ENCODE peak calls at places on chromosomes 12 and 14, in six cellular contexts. S is hepatocyte, B is body of pancreas, W is GM12865, I is tibial artery, G is endothelial cell. L is an unnamed sample.

GRCh38 chr12:80242341-80242740 is 143.0 kb downstream of the OTOGL start:
- DNase-seq in I (no peak), S (no peak), G (no peak), W (no peak), B (no peak), L (no peak)

GRCh38 chr12:52837341-52837741 is 3.2 kb upstream of the KRT79 start:
- DNase-seq in S (peak), B (no peak), I (no peak), W (peak), G (no peak), L (peak)

GRCh38 chr12:65823481-65824313 is 586 bp upstream of the HMGA2 start:
- DNase-seq in B (peak), W (peak), S (peak), I (no peak), G (peak), L (peak)

GRCh38 chr14:56874375-56874774 is 64.1 kb upstream of the OTX2 start:
- DNase-seq in W (peak), S (peak), G (peak), B (peak), I (no peak), L (peak)

GRCh38 chr12:132162508-132163031 is 18.3 kb downstream of the NOC4L start:
- DNase-seq in G (no peak), B (no peak), I (peak), S (no peak), W (no peak), L (no peak)

GRCh38 chr12:51009038-51009437 is 17.1 kb downstream of the SLC11A2 start:
- DNase-seq in S (peak), B (peak), G (no peak), I (peak), W (no peak), L (peak)

GRCh38 chr12:97752129-97752528 is 289.5 kb downstream of the RMST start:
- DNase-seq in W (no peak), I (no peak), B (no peak), G (no peak), S (no peak), L (no peak)

GRCh38 chr14:99461411-99461810 is 19.2 kb downstream of the SETD3 start:
- DNase-seq in G (no peak), B (no peak), I (no peak), S (no peak), W (no peak), L (no peak)

GRCh38 chr14:36047912-36048311 is 128.6 kb downstream of the PTCSC3 start:
- DNase-seq in B (no peak), I (no peak), G (no peak), W (no peak), S (no peak), L (no peak)

GRCh38 chr12:78293039-78293686 is 462.5 kb downstream of the NAV3 start:
- DNase-seq in S (peak), W (no peak), B (no peak), G (no peak), I (no peak), L (no peak)

GRCh38 chr12:83476006-83476405 is 789.3 kb downstream of the TMTC2 start:
- DNase-seq in I (no peak), S (no peak), W (no peak), B (no peak), G (no peak), L (no peak)

GRCh38 chr14:61699092-61699491 is 3.8 kb downstream of the HIF1A start:
- DNase-seq in W (peak), S (no peak), I (no peak), G (no peak), B (no peak), L (no peak)

GRCh38 chr12:58540480-58541299 is 379.6 kb downstream of the LRIG3 start:
- DNase-seq in W (peak), B (peak), G (peak), I (peak), S (peak), L (peak)

GRCh38 chr14:58465425-58465824 is 37.9 kb downstream of the KIAA0586 start:
- DNase-seq in S (peak), G (no peak), I (no peak), W (no peak), B (no peak), L (no peak)

GRCh38 chr14:49755378-49755777 is 12.6 kb upstream of the KLHDC2 start:
- DNase-seq in B (no peak), I (no peak), G (no peak), W (no peak), S (no peak), L (no peak)

GRCh38 chr12:68505915-68506314 is 104.8 kb upstream of the RAP1B start:
- DNase-seq in S (no peak), G (no peak), I (no peak), W (no peak), B (no peak), L (no peak)

GRCh38 chr12:131454418-131455217 is 256.3 kb upstream of the SFSWAP start:
- DNase-seq in I (no peak), W (peak), S (peak), B (peak), G (peak), L (peak)

GRCh38 chr12:14167005-14167628 is 185.7 kb upstream of the GRIN2B start:
- DNase-seq in I (peak), G (peak), W (peak), B (peak), S (peak), L (peak)

GRCh38 chr14:64918216-64918615 is 4.0 kb downstream of the CHURC1 start:
- DNase-seq in I (no peak), S (no peak), G (no peak), W (no peak), B (no peak), L (no peak)

GRCh38 chr14:82642425-82642824 is 1108.8 kb upstream of the SEL1L start:
- DNase-seq in B (peak), G (no peak), S (peak), I (no peak), W (no peak), L (no peak)

GRCh38 chr12:19388131-19388549 is 51.2 kb upstream of the AEBP2 start:
- DNase-seq in B (no peak), W (no peak), I (no peak), G (no peak), S (no peak), L (no peak)

GRCh38 chr12:13277278-13277677 is 80.8 kb downstream of the EMP1 start:
- DNase-seq in G (no peak), S (no peak), I (no peak), B (no peak), W (no peak), L (no peak)

GRCh38 chr12:90829044-90829443 is 125.9 kb downstream of the CCER1 start:
- DNase-seq in S (no peak), B (no peak), I (no peak), W (no peak), G (no peak), L (no peak)

GRCh38 chr14:20904393-20905029 is 13.3 kb downstream of the RNASE3 start:
- DNase-seq in W (no peak), G (peak), B (no peak), I (no peak), S (no peak), L (no peak)

GRCh38 chr12:101767537-101767936 is 28.3 kb upstream of the SYCP3 start:
- DNase-seq in W (no peak), G (no peak), I (no peak), B (no peak), S (no peak), L (no peak)

GRCh38 chr14:22474730-22475351 is 114.2 kb downstream of the DAD1 start:
- DNase-seq in B (no peak), G (no peak), W (no peak), I (no peak), S (no peak), L (no peak)

GRCh38 chr14:44463386-44464004 is 43.6 kb downstream of the FSCB start:
- DNase-seq in G (no peak), W (no peak), B (no peak), S (no peak), I (no peak), L (no peak)

GRCh38 chr12:75815756-75816155 is 215.8 kb downstream of the PHLDA1 start:
- DNase-seq in W (no peak), S (no peak), G (no peak), B (no peak), I (no peak), L (no peak)

GRCh38 chr12:99721715-99722275 is 74.2 kb downstream of the GARIN6 start:
- DNase-seq in S (no peak), I (no peak), G (no peak), B (no peak), W (no peak), L (no peak)

GRCh38 chr12:1946311-1946710 is 27.9 kb upstream of the CACNA2D4 start:
- DNase-seq in I (no peak), B (no peak), G (no peak), S (no peak), W (no peak), L (no peak)

GRCh38 chr12:80551897-80552296 is 107.9 kb downstream of the PTPRQ start:
- DNase-seq in W (no peak), B (no peak), I (no peak), S (peak), G (no peak), L (no peak)

GRCh38 chr12:52214421-52214802 is 18.6 kb upstream of the KRT7 start:
- DNase-seq in S (no peak), G (no peak), I (no peak), B (peak), W (no peak), L (no peak)

GRCh38 chr14:100890044-100890443 is 13.5 kb downstream of the RTL1 start:
- DNase-seq in G (no peak), W (no peak), I (no peak), S (no peak), B (no peak), L (no peak)

GRCh38 chr12:47032644-47033043 is 46.8 kb upstream of the PCED1B start:
- DNase-seq in S (peak), I (no peak), W (peak), B (no peak), G (no peak), L (peak)

GRCh38 chr14:82710257-82710841 is 1176.7 kb upstream of the SEL1L start:
- DNase-seq in G (peak), S (peak), B (peak), W (peak), I (peak), L (peak)

DNA sequence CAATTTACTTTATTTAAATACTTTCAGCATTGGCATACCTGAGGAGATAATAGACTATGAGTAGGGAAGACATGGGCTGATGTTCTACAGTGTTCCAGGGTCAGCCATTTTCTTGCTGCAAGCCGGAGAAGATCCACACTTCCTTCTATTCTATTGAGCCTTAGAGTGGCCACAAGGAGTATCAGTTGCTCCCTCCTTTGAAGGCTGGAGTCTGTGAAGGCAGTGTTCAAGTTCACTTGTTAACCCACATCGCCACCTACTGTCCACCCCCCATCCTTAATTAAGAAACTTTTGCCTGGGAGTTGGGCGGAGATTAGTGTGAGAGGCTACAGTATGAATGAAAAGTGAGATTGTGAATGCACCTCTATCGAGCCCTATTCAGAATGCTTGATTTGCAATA is 666.6 kb downstream of the NRXN3 start:
- DNase-seq in G (peak), S (peak), B (peak), I (no peak), W (peak), L (peak)
- TF ChIP-seq CTCF in G (peak), S (peak), B (peak), I (no peak), W (peak), L (no peak)

GRCh38 chr14:89388853-89389252 is 28.2 kb downstream of the FOXN3 start:
- DNase-seq in G (no peak), S (no peak), I (no peak), W (no peak), B (no peak), L (no peak)
- TF ChIP-seq CTCF in G (no peak), S (peak), I (no peak), W (no peak), B (no peak), L (no peak)

DNA sequence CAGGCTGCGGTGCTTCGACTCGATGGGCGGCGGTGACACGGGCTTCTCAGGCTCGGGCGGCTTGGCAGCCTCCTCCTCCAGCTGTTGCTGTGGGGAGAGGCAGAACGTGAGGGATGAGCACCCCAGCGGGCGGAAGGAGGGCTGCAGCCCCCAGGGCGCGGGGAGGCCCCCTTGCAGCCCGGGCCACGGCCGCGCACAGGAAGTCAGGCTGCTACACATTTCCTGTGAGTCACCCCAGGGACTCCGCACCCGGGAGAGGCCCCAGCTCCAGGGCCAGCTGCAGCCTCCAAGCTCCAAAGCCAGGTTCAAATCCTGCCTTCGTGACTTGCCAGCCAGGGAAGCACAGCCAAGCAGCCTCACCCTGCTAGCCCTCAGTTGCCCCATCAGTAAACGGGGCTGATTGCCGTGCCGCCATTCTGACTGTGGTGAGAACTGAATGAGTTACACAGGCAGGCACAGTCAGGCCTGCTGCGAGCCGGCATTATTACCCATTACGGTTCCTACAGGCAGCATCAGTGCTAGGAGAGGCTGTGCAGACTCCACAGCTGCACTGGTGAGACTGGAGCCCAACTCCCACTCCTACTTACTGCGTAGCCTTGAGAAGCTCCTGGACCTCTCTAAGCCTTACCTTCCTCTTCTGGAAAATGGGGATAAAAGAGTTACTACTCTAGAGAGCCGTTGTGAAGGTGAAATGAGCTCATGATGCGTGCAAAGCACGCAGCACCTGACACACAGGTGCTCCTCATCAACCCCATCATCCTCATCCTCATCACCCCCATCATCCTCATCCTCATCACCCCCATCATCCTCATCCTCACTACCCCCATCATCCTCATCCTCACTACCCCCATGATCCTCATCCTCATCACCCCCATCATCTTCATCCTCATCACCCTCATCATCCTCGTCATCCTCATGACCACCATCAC is 100.9 kb downstream of the NCOR2 start:
- DNase-seq in G (no peak), W (peak), S (no peak), B (peak), I (no peak), L (peak)
- TF ChIP-seq CTCF in G (no peak), W (peak), S (no peak), B (no peak), I (no peak), L (peak)

GRCh38 chr12:117343849-117344248 is 17.6 kb downstream of the NOS1 start:
- DNase-seq in B (no peak), G (no peak), I (no peak), W (no peak), S (no peak), L (no peak)

GRCh38 chr12:117342247-117342646 is 19.2 kb downstream of the NOS1 start:
- DNase-seq in B (no peak), W (no peak), S (no peak), G (no peak), I (no peak), L (no peak)

GRCh38 chr12:117344716-117345115 is 16.7 kb downstream of the NOS1 start:
- DNase-seq in W (no peak), B (no peak), S (no peak), G (no peak), I (no peak), L (no peak)

GRCh38 chr12:117342682-117343081 is 18.7 kb downstream of the NOS1 start:
- DNase-seq in W (no peak), I (no peak), S (no peak), B (no peak), G (no peak), L (no peak)

GRCh38 chr12:117343296-117343695 is 18.1 kb downstream of the NOS1 start:
- DNase-seq in W (no peak), G (no peak), I (no peak), S (no peak), B (no peak), L (no peak)
- TF ChIP-seq CTCF in W (no peak), G (no peak), I (no peak), S (no peak), B (no peak), L (no peak)

DNA sequence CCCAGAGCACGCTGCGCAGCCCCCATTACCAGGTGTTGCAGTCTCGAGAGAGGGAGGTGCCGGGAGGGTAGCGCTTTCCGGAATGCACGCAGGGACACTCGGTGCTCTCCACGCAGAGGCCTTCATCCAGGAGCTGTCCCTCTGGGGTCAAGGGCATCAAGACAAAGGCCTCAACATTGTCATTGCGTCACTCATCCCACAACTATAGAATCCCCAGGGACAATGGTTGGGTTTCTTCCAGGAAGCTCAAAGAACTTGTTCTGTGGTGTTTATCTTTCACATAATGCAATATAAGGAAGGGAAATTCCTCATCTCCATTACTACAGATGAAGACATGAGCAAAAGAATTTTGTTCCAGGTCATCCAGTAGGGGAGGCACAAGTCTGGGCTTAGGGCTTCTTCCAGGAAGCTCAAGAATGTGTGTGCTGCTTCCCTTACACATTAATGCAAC is 52.1 kb downstream of the VWF start:
- DNase-seq in G (no peak), W (no peak), B (no peak), I (no peak), S (no peak), L (no peak)
- TF ChIP-seq CTCF in G (no peak), W (no peak), B (no peak), I (no peak), S (no peak), L (no peak)

DNA sequence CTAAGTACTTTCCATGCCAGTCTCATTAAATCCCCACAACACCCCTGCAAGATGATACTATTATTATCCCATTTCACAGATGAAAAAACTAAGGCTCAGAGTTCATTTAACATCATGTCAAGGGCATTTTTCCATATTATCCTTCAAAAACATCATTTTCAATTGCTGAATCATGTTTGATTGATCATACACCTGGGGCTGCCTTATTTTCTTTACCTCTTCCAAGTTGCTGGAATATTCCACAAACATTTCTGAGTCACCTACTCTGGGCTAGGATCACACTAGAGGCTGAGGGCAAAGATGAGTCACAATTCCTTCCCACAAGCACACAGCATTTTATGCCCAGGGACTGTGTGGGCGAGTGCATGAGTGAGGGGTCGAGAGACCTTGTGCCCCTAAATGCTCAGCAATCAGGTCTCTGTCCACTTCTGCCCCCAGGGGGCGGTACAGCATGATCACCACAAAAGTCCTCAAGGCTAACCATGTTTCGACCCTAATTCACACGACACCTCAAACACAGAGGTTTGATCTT is 14.1 kb upstream of the TMEM119 start:
- DNase-seq in S (peak), G (peak), B (no peak), W (peak), I (no peak), L (peak)
- TF ChIP-seq CTCF in S (peak), G (peak), B (no peak), W (peak), I (peak), L (peak)

L was measured in activated CD8-positive, alpha-beta T cell treated with anti-CD3 and anti-CD28 coated beads for 36 hours.